ENCODE peak calls at places on chromosomes 6 and 20, in five cellular contexts. X is HT1080; A is stimulated activated CD8-positive, alpha-beta memory T cell treated with anti-CD3 and anti-CD28 coated beads, Interleukin-2, amount 100 ng/mL, for 1 hour; M is fibroblast of the aortic adventitia; R is osteocyte. L is an unnamed sample.

GRCh38 chr20:42219005-42219404 is 600.8 kb upstream of the CHD6 start:
- DNase-seq in X (no peak), A (no peak), M (no peak), R (no peak), L (no peak)

GRCh38 chr6:107491791-107492674 is 2.1 kb downstream of the SOBP start:
- DNase-seq in X (peak), A (no peak), M (peak), R (no peak), L (peak)

GRCh38 chr6:20712011-20712410 is 177.8 kb downstream of the CDKAL1 start:
- DNase-seq in X (peak), A (no peak), M (no peak), R (no peak), L (no peak)

GRCh38 chr6:89525786-89526562 is 93.0 kb downstream of the ANKRD6 start:
- DNase-seq in X (no peak), A (no peak), M (no peak), R (no peak), L (peak)

GRCh38 chr6:93163146-93163545 is 256.2 kb downstream of the EPHA7 start:
- DNase-seq in X (no peak), A (no peak), M (no peak), R (no peak), L (peak)

GRCh38 chr20:46051556-46052323 is 22.7 kb downstream of the SLC12A5 start:
- DNase-seq in X (peak), A (no peak), M (no peak), R (no peak), L (no peak)

GRCh38 chr6:48671506-48671905 is 560.5 kb upstream of the PTCHD4 start:
- DNase-seq in X (peak), A (no peak), M (peak), R (no peak), L (no peak)

GRCh38 chr6:104566411-104566810 is 293.3 kb downstream of the HACE1 start:
- DNase-seq in X (peak), A (no peak), M (no peak), R (no peak), L (no peak)

GRCh38 chr6:151561238-151561637 is 67.4 kb downstream of the CCDC170 start:
- DNase-seq in X (no peak), A (no peak), M (no peak), R (no peak), L (peak)

GRCh38 chr20:39878809-39879208 is 810.2 kb downstream of the MAFB start:
- DNase-seq in X (no peak), A (no peak), M (no peak), R (no peak), L (no peak)

GRCh38 chr6:156617376-156617775 is 159.8 kb upstream of the ARID1B start:
- DNase-seq in X (no peak), A (no peak), M (peak), R (no peak), L (peak)

GRCh38 chr6:143803769-143804540 is 39.2 kb upstream of the LTV1 start:
- DNase-seq in X (no peak), A (no peak), M (no peak), R (no peak), L (no peak)

GRCh38 chr6:141403827-141404226 is 728.9 kb upstream of the GJE1 start:
- DNase-seq in X (no peak), A (no peak), M (peak), R (no peak), L (peak)

GRCh38 chr6:75620387-75621304 is 19.0 kb downstream of the SENP6 start:
- DNase-seq in X (no peak), A (no peak), M (peak), R (no peak), L (no peak)

GRCh38 chr6:112691289-112691688 is 344.2 kb downstream of the RFPL4B start:
- DNase-seq in X (peak), A (no peak), M (peak), R (no peak), L (peak)

GRCh38 chr6:133730881-133731280 is 158.0 kb upstream of the TCF21 start:
- DNase-seq in X (peak), A (no peak), M (peak), R (no peak), L (peak)

GRCh38 chr6:13302751-13303667 is 25.3 kb downstream of the TBC1D7 start:
- DNase-seq in X (peak), A (no peak), M (peak), R (peak), L (peak)

GRCh38 chr6:111996159-111996558 is 57.7 kb upstream of the CCN6 start:
- DNase-seq in X (no peak), A (no peak), M (no peak), R (no peak), L (no peak)

GRCh38 chr6:144675231-144675861 is 390.2 kb downstream of the UTRN start:
- DNase-seq in X (peak), A (no peak), M (no peak), R (no peak), L (peak)

GRCh38 chr6:166575190-166575589 is 11.3 kb downstream of the RAMACL start:
- DNase-seq in X (no peak), A (no peak), M (peak), R (no peak), L (no peak)

GRCh38 chr6:118810420-118811027 is 83.4 kb upstream of the ASF1A start:
- DNase-seq in X (no peak), A (peak), M (no peak), R (no peak), L (no peak)

GRCh38 chr6:35943390-35943789 is 22.5 kb upstream of the SRPK1 start:
- DNase-seq in X (no peak), A (no peak), M (no peak), R (no peak), L (no peak)

GRCh38 chr6:113901482-113901881 is 44.3 kb downstream of the MARCKS start:
- DNase-seq in X (no peak), A (no peak), M (peak), R (no peak), L (peak)

GRCh38 chr20:56328861-56329260 is 29.9 kb upstream of the FAM210B start:
- DNase-seq in X (no peak), A (no peak), M (peak), R (no peak), L (peak)

GRCh38 chr20:25336561-25337422 is 53.8 kb downstream of the ABHD12 start:
- DNase-seq in X (no peak), A (no peak), M (peak), R (no peak), L (peak)

GRCh38 chr20:38658879-38659612 is 57.4 kb downstream of the ARHGAP40 start:
- DNase-seq in X (no peak), A (no peak), M (no peak), R (no peak), L (peak)

GRCh38 chr20:33674294-33675126 is at the start of gene NECAB3:
- DNase-seq in X (peak), A (no peak), M (peak), R (peak), L (peak)

GRCh38 chr6:78598966-78599365 is 268.4 kb upstream of the IRAK1BP1 start:
- DNase-seq in X (peak), A (no peak), M (peak), R (no peak), L (peak)

GRCh38 chr20:49367113-49367512 is 89.3 kb upstream of the ZNFX1 start:
- DNase-seq in X (no peak), A (no peak), M (no peak), R (no peak), L (no peak)

L was measured in astrocyte of the hippocampus.